ENCODE peak calls at places on chromosomes 5 and 9, in five cellular contexts. O is AG20443; H is mucosa of descending colon; E is activated naive CD4-positive, alpha-beta T cell treated with anti-CD3 and anti-CD28 coated beads for 36 hours; R is ELR. K is an unnamed sample.

GRCh38 chr9:3880851-3881250 is 355.1 kb upstream of the RFX3 start:
- DNase-seq in R (peak), O (peak), E (no peak), H (no peak), K (no peak)

GRCh38 chr9:34197756-34198711 is 19.2 kb downstream of the UBAP1 start:
- DNase-seq in E (no peak), H (no peak), R (no peak), O (no peak), K (peak)

GRCh38 chr5:1338518-1339070 is 6.3 kb downstream of the CLPTM1L start:
- DNase-seq in E (no peak), O (no peak), H (no peak), R (no peak), K (no peak)

GRCh38 chr9:130137870-130138653 is 34.1 kb upstream of the NCS1 start:
- DNase-seq in O (peak), H (peak), E (peak), R (peak), K (peak)

GRCh38 chr9:70696694-70697335 is 282.4 kb upstream of the KLF9 start:
- DNase-seq in R (no peak), H (no peak), O (no peak), E (no peak), K (no peak)

GRCh38 chr5:147935032-147935431 is 28.7 kb upstream of the C5orf46 start:
- DNase-seq in H (peak), O (peak), E (no peak), R (peak), K (peak)

GRCh38 chr5:6886866-6887265 is 173.6 kb downstream of the TENT4A start:
- DNase-seq in O (no peak), E (no peak), H (no peak), R (no peak), K (no peak)

GRCh38 chr9:105457560-105458294 is 9.9 kb downstream of the FSD1L start:
- DNase-seq in O (no peak), R (no peak), H (no peak), E (no peak), K (no peak)

GRCh38 chr5:61965495-61965894 is 340.5 kb upstream of the KIF2A start:
- DNase-seq in R (no peak), H (no peak), E (no peak), O (no peak), K (no peak)

GRCh38 chr9:95497772-95498171 is 19.0 kb downstream of the PTCH1 start:
- DNase-seq in O (peak), R (no peak), E (no peak), H (peak), K (no peak)

GRCh38 chr5:135353952-135354721 is 44.9 kb downstream of the MACROH2A1 start:
- DNase-seq in E (no peak), O (peak), H (no peak), R (peak), K (no peak)

GRCh38 chr5:11046160-11046559 is 285.1 kb upstream of the DAP start:
- DNase-seq in E (no peak), H (no peak), O (peak), R (peak), K (peak)

GRCh38 chr5:31442253-31442820 is 89.6 kb downstream of the DROSHA start:
- DNase-seq in O (no peak), H (no peak), R (peak), E (no peak), K (no peak)

GRCh38 chr9:110126457-110126856 is 81.5 kb downstream of the C9orf152 start:
- DNase-seq in H (no peak), R (no peak), E (peak), O (no peak), K (no peak)

GRCh38 chr5:141742866-141743651 is 61.0 kb upstream of the ARAP3 start:
- DNase-seq in R (peak), H (peak), E (peak), O (peak), K (peak)

GRCh38 chr9:98698856-98699255 is 9.9 kb downstream of the GABBR2 start:
- DNase-seq in O (no peak), E (no peak), R (no peak), H (no peak), K (no peak)

GRCh38 chr5:43232943-43233833 is 41.2 kb downstream of the NIM1K start:
- DNase-seq in H (no peak), O (no peak), R (no peak), E (no peak), K (no peak)

GRCh38 chr5:103258957-103259704 is 568 bp downstream of the MACIR start:
- DNase-seq in R (peak), E (peak), H (peak), O (peak), K (peak)

GRCh38 chr9:69180670-69181069 is 6.6 kb downstream of the TJP2 start:
- DNase-seq in H (peak), O (peak), R (peak), E (peak), K (peak)

GRCh38 chr5:43773032-43773830 is 170.3 kb downstream of the NNT start:
- DNase-seq in O (peak), R (peak), H (no peak), E (no peak), K (peak)

GRCh38 chr9:92763721-92764380 is 782 bp downstream of the BICD2 start:
- DNase-seq in H (peak), E (peak), R (peak), O (peak), K (peak)

GRCh38 chr5:42591026-42591425 is 165.6 kb upstream of the CCDC152 start:
- DNase-seq in H (no peak), R (no peak), E (no peak), O (no peak), K (no peak)

GRCh38 chr9:20732118-20732517 is 48.1 kb downstream of the FOCAD start:
- DNase-seq in R (peak), E (no peak), O (no peak), H (no peak), K (no peak)

GRCh38 chr5:25713259-25713658 is 1068.5 kb upstream of the CDH10 start:
- DNase-seq in E (no peak), O (no peak), H (no peak), R (no peak), K (peak)

GRCh38 chr9:113369583-113370140 is 7.1 kb downstream of the HDHD3 start:
- DNase-seq in R (no peak), H (no peak), E (no peak), O (no peak), K (no peak)

GRCh38 chr5:775960-776861 is 8.3 kb downstream of the ZDHHC11B start:
- DNase-seq in H (no peak), O (peak), E (no peak), R (no peak), K (no peak)

GRCh38 chr5:72137826-72138409 is 30.6 kb downstream of the MAP1B start:
- DNase-seq in R (peak), H (no peak), O (no peak), E (no peak), K (peak)

GRCh38 chr9:34375901-34376595 is 650 bp downstream of the MYORG start:
- DNase-seq in O (peak), E (peak), R (peak), H (peak), K (peak)

GRCh38 chr5:116990010-116990409 is 415.4 kb upstream of the SEMA6A start:
- DNase-seq in R (no peak), O (no peak), H (no peak), E (no peak), K (no peak)

GRCh38 chr9:89797970-89798369 is 193.2 kb downstream of the GADD45G start:
- DNase-seq in E (no peak), R (no peak), O (no peak), H (no peak), K (peak)

GRCh38 chr9:96137666-96138429 is 164.1 kb downstream of the HSD17B3 start:
- DNase-seq in R (peak), H (no peak), O (peak), E (no peak), K (no peak)

GRCh38 chr9:81671880-81672280 is 17.5 kb downstream of the TLE1 start:
- DNase-seq in R (no peak), E (no peak), O (no peak), H (peak), K (no peak)

GRCh38 chr5:150636391-150637244 is 3.8 kb upstream of the SYNPO start:
- DNase-seq in E (no peak), H (peak), O (peak), R (peak), K (peak)

GRCh38 chr5:146877783-146878470 is 630 bp downstream of the PPP2R2B start:
- DNase-seq in E (peak), H (no peak), O (peak), R (no peak), K (no peak)

GRCh38 chr5:56003633-56004032 is 8.9 kb upstream of the IL6ST start:
- DNase-seq in H (no peak), R (no peak), O (no peak), E (no peak), K (no peak)

GRCh38 chr5:37814699-37815098 is 25.1 kb downstream of the GDNF start:
- DNase-seq in H (no peak), O (no peak), R (peak), E (no peak), K (no peak)

GRCh38 chr5:16773990-16774389 is 157.2 kb upstream of the RETREG1 start:
- DNase-seq in H (no peak), R (peak), E (no peak), O (peak), K (no peak)

K was measured in SW480.